ENCODE peak calls at places on chromosomes 13 and 19, in five cellular contexts. L is CD8-positive, alpha-beta T cell; M is stomach; J is adrenal gland; H is brain microvascular endothelial cell. N is an unnamed sample.

GRCh38 chr13:57631607-57632275 is at the start of gene PCDH17:
- DNase-seq in J (peak), M (peak), L (no peak), H (peak), N (peak)

GRCh38 chr19:16263115-16263839 is 61.3 kb upstream of the KLF2 start:
- DNase-seq in M (no peak), H (no peak), J (no peak), L (no peak), N (no peak)

GRCh38 chr13:52348983-52349780 is 56.8 kb downstream of the THSD1 start:
- DNase-seq in H (peak), M (no peak), J (no peak), L (no peak), N (no peak)

GRCh38 chr19:49712397-49712859 is 21.5 kb downstream of the CPT1C start:
- DNase-seq in M (no peak), L (no peak), H (no peak), J (no peak), N (peak)

GRCh38 chr19:2315121-2315817 is 7.3 kb upstream of the LINGO3 start:
- DNase-seq in M (no peak), H (no peak), J (no peak), L (no peak), N (no peak)

GRCh38 chr13:48491423-48492122 is 41.3 kb downstream of the RCBTB2 start:
- DNase-seq in L (no peak), H (no peak), M (no peak), J (no peak), N (no peak)

GRCh38 chr19:45901432-45901903 is 945 bp downstream of the MYPOP start:
- DNase-seq in H (no peak), M (peak), J (peak), L (peak), N (peak)

GRCh38 chr19:14114854-14115253 is 2.7 kb downstream of the PRKACA start:
- DNase-seq in J (no peak), H (no peak), L (peak), M (peak), N (peak)

GRCh38 chr19:45253396-45254027 is 2.4 kb downstream of the MARK4 start:
- DNase-seq in H (peak), J (no peak), L (no peak), M (no peak), N (peak)

GRCh38 chr19:29845576-29846176 is 33.9 kb downstream of the CCNE1 start:
- DNase-seq in M (no peak), L (no peak), H (peak), J (peak), N (peak)

GRCh38 chr13:23741879-23742510 is 147.2 kb downstream of the MIPEP start:
- DNase-seq in H (no peak), M (no peak), L (no peak), J (no peak), N (no peak)

GRCh38 chr19:56765107-56765506 is 75.4 kb downstream of the PEG3 start:
- DNase-seq in H (peak), J (peak), M (peak), L (no peak), N (no peak)

GRCh38 chr19:42306646-42307045 is 4.2 kb upstream of the PAFAH1B3 start:
- DNase-seq in H (no peak), L (no peak), M (no peak), J (no peak), N (no peak)

GRCh38 chr13:28475916-28476725 is 18.8 kb downstream of the FLT1 start:
- DNase-seq in H (peak), M (no peak), L (no peak), J (no peak), N (no peak)

GRCh38 chr13:26499209-26499601 is 58.3 kb upstream of the WASF3 start:
- DNase-seq in H (no peak), J (no peak), M (no peak), L (no peak), N (no peak)

GRCh38 chr13:44876782-44877324 is 112.4 kb downstream of the NUFIP1 start:
- DNase-seq in J (no peak), L (no peak), H (no peak), M (no peak), N (no peak)

GRCh38 chr19:4633140-4633967 is 6.0 kb upstream of the TNFAIP8L1 start:
- DNase-seq in L (peak), H (peak), J (peak), M (peak), N (peak)

GRCh38 chr13:78102121-78102677 is 183.6 kb upstream of the EDNRB start:
- DNase-seq in J (no peak), M (no peak), L (no peak), H (peak), N (no peak)

GRCh38 chr19:6737873-6738725 is 719 bp upstream of the GPR108 start:
- DNase-seq in H (peak), J (peak), M (peak), L (peak), N (peak)

GRCh38 chr13:51122868-51123267 is 11.8 kb upstream of the C13orf42 start:
- DNase-seq in H (no peak), M (no peak), J (no peak), L (no peak), N (no peak)

GRCh38 chr19:51422053-51422448 is 4.6 kb upstream of the SIGLEC10 start:
- DNase-seq in M (peak), L (peak), J (peak), H (peak), N (peak)

GRCh38 chr19:35216026-35216832 is 12.3 kb downstream of the FAM187B start:
- DNase-seq in L (no peak), H (no peak), M (no peak), J (no peak), N (no peak)

GRCh38 chr19:38385804-38386257 is 2.0 kb downstream of the GGN start:
- DNase-seq in H (no peak), L (no peak), J (no peak), M (no peak), N (no peak)

GRCh38 chr13:32585625-32586021 is 629 bp upstream of the PDS5B start:
- DNase-seq in J (peak), L (no peak), H (peak), M (no peak), N (peak)

GRCh38 chr19:8831832-8832131 is 322 bp downstream of the ZNF558 start:
- DNase-seq in H (no peak), M (no peak), J (no peak), L (no peak), N (no peak)

GRCh38 chr13:41675306-41675705 is 218.0 kb downstream of the RGCC start:
- DNase-seq in L (no peak), H (no peak), J (no peak), M (no peak), N (no peak)

GRCh38 chr13:41681587-41681986 is 224.2 kb downstream of the RGCC start:
- DNase-seq in L (no peak), H (no peak), J (no peak), M (no peak), N (no peak)

GRCh38 chr13:41680900-41681299 is 223.6 kb downstream of the RGCC start:
- DNase-seq in M (no peak), H (no peak), J (no peak), L (no peak), N (no peak)

GRCh38 chr13:41678842-41679241 is 221.5 kb downstream of the RGCC start:
- DNase-seq in H (no peak), J (no peak), M (no peak), L (no peak), N (no peak)

DNA sequence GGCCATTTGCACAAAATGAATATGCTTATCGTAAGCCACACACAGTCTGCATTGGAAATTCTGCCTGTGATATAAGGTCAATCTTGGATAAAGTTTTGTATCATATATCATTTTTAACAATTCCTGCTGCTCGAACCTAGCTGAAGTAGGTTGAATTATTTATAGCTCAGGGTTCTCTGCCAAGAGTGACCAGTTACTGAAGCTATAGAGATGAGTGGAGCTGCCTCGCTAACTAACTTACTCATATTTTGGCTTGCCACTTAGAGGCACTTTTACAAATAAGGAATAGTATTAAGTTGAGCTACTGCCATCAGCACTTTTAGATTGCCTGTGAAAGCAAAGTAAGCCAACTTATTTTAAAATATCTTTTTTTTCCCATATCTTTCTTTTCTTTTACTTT is 221.0 kb downstream of the RGCC start:
- DNase-seq in H (no peak), M (no peak), L (no peak), J (no peak), N (peak)
- H3K27ac ChIP-seq in H (no peak), M (no peak), L (no peak), J (no peak), N (peak)

GRCh38 chr19:47755065-47755761 is 9.9 kb downstream of the NOP53 start:
- DNase-seq in L (no peak), M (no peak), J (no peak), H (no peak), N (no peak)

GRCh38 chr19:47750752-47751151 is 5.4 kb downstream of the NOP53 start:
- DNase-seq in J (no peak), M (no peak), H (no peak), L (no peak), N (no peak)

GRCh38 chr19:47754206-47755064 is 9.1 kb downstream of the NOP53 start:
- DNase-seq in H (no peak), M (no peak), J (no peak), L (no peak), N (no peak)

GRCh38 chr19:47749326-47749725 is 4.0 kb downstream of the NOP53 start:
- DNase-seq in H (no peak), M (no peak), J (no peak), L (no peak), N (no peak)

DNA sequence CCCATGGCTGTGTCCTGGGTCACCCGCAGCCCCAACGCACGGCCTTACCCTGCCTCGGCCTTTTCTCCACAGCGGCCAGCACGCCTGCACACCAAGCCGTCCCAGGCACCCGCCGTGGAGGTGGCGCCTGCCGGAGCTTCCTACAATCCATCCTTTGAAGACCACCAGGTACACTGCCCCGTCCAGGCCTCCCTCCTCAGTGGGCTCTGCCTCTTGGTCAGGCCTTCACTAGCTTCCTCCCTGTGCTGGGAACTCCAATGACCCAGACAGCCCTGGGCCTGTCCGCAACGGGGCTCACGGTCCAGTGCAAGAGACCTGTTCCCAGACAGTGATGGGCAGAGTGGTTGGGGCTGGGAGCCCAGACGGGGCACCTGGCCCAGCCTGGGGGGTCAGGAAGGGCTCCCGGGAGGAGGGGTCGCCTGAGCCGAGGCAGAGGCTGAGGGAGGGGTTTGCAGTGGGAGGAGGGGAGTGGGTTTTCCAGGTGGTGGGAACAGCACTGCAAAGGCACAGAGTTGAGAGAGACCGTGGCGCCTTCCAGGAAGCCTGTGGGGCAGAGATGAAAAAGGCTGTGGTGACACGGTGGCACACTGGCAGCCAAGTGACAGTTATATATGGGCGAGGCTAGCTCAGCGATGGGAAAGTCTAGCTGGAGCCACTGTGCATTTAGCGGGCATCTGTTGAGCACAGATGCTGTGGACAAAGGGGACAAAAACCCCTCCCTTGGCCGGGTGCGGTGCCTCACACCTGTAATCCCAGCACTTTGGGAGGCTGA is 7.3 kb downstream of the NOP53 start:
- DNase-seq in H (no peak), J (no peak), M (no peak), L (no peak), N (no peak)
- H3K27ac ChIP-seq in H (no peak), J (no peak), M (no peak), L (no peak), N (no peak)

GRCh38 chr19:41295506-41295905 is 14.5 kb upstream of the CCDC97 start:
- DNase-seq in J (no peak), H (no peak), M (no peak), L (no peak), N (peak)
- H3K27ac ChIP-seq in J (peak), H (no peak), M (peak), L (no peak), N (peak)

GRCh38 chr13:109275848-109276247 is 510.5 kb downstream of the IRS2 start:
- DNase-seq in L (no peak), H (no peak), J (no peak), M (no peak), N (no peak)

GRCh38 chr13:109273326-109273751 is 513.0 kb downstream of the IRS2 start:
- DNase-seq in L (no peak), M (no peak), H (peak), J (no peak), N (peak)

GRCh38 chr13:109272595-109273325 is 513.6 kb downstream of the IRS2 start:
- DNase-seq in L (no peak), M (no peak), H (peak), J (no peak), N (no peak)

GRCh38 chr13:109275390-109275789 is 511.0 kb downstream of the IRS2 start:
- DNase-seq in H (no peak), M (no peak), L (no peak), J (no peak), N (no peak)

DNA sequence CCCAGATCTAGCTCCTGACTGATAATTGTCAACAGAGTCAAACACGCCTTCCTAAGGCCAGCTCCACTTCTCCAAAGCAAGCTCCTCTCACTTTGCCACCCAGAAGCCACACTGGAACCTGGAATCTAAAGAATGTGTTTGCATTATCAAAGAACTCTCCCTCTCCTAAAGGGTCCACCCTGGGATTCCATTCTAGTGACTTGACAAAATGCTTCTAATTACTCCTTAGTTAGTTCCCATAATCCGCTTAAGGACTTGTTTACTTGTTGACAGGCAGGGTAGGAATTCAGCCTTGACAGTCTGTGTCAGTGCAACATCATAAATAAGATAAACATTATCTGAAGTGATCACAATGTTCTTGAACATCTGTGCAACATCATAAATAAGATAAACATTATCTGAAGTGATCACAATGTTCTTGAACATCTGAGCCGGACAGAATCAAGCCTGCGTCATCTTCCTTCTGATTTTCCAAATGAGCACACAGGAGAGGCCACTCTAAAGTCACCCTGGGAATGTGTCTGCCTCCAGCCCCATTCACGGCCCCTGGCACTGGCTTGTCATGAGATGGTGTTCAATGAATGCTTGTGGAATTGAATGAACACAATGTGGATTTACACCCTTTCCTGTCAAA is 512.1 kb downstream of the IRS2 start:
- DNase-seq in J (no peak), M (no peak), L (no peak), H (peak), N (peak)
- H3K27ac ChIP-seq in J (peak), M (no peak), L (no peak), H (peak), N (no peak)

GRCh38 chr13:113122571-113123225 is at the start of gene F10:
- DNase-seq in L (no peak), M (peak), H (peak), J (peak), N (peak)

GRCh38 chr13:113121928-113122420 is 625 bp upstream of the F10 start:
- DNase-seq in H (no peak), J (no peak), M (no peak), L (no peak), N (no peak)

GRCh38 chr13:113121183-113121927 is 1.2 kb upstream of the F10 start:
- DNase-seq in M (no peak), J (no peak), H (no peak), L (no peak), N (no peak)

GRCh38 chr13:113124211-113125025 is 1.8 kb downstream of the F10 start:
- DNase-seq in L (no peak), J (no peak), H (no peak), M (no peak), N (no peak)

GRCh38 chr13:113123226-113124150 is 889 bp downstream of the F10 start:
- DNase-seq in L (no peak), H (no peak), M (no peak), J (no peak), N (no peak)
- H3K27ac ChIP-seq in L (no peak), H (no peak), M (no peak), J (peak), N (no peak)

GRCh38 chr13:99737456-99737855 is 234.1 kb downstream of the ZIC5 start:
- DNase-seq in L (no peak), M (peak), J (no peak), H (no peak), N (no peak)

GRCh38 chr13:99746857-99747710 is 224.5 kb downstream of the ZIC5 start:
- DNase-seq in M (no peak), J (no peak), L (no peak), H (no peak), N (peak)

GRCh38 chr13:99743079-99743478 is 228.5 kb downstream of the ZIC5 start:
- DNase-seq in J (no peak), M (no peak), H (no peak), L (no peak), N (no peak)

GRCh38 chr13:99740261-99740979 is 231.1 kb downstream of the ZIC5 start:
- DNase-seq in L (no peak), J (no peak), M (no peak), H (no peak), N (no peak)

DNA sequence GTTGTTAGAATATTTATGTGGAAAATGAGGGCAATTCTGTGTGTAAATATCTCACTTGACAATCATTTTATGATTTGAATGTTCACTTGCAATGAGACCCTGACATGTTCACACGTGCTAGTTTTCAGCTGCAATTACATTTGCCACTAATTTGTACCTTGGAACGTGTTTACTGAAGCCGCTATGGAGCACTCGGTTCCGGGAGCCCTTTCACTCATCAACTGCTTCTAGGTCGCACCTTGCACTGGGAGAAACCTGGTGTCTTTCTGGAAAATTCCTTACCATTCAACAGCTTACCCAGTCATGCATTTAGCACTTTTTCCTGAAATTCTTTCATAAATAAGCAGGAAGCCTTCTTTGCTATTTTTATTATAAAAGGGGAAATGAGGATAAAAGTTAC is 229.6 kb downstream of the ZIC5 start:
- DNase-seq in H (no peak), J (no peak), L (no peak), M (no peak), N (no peak)
- H3K27ac ChIP-seq in H (no peak), J (no peak), L (no peak), M (no peak), N (no peak)